ENCODE peak calls at places on chromosome 6, in seven cellular contexts. M is psoas muscle, O is cardiac muscle cell, G is endodermal cell, E is fibroblast of lung, X is IMR-90, Y is heart left ventricle. A is an unnamed sample.

GRCh38 chr6:72218125-72218524 is 331.8 kb downstream of the RIMS1 start:
- DNase-seq in M (no peak), O (peak; percentile 43), G (peak; percentile 91), E (peak; percentile 15), X (peak; percentile 38), Y (no peak), A (peak; percentile 58)

GRCh38 chr6:1726341-1726763 is 116.6 kb downstream of the FOXC1 start:
- DNase-seq in M (no peak), O (no peak), G (peak; percentile 88), E (no peak), X (no peak), Y (no peak), A (no peak)

GRCh38 chr6:8402546-8402945 is 32.8 kb downstream of the SLC35B3 start:
- DNase-seq in M (no peak), O (no peak), G (no peak), E (no peak), X (no peak), Y (no peak), A (no peak)

GRCh38 chr6:105001063-105001462 is 44.2 kb downstream of the LIN28B start:
- DNase-seq in M (no peak), O (no peak), G (no peak), E (no peak), X (no peak), Y (no peak), A (no peak)

GRCh38 chr6:73258721-73259120 is 4.3 kb downstream of the KHDC1 start:
- DNase-seq in M (no peak), O (no peak), G (peak; percentile 63), E (no peak), X (no peak), Y (no peak), A (no peak)

GRCh38 chr6:74899416-74899815 is 306.4 kb downstream of the COL12A1 start:
- DNase-seq in M (no peak), O (peak; percentile 72), G (peak; percentile 48), E (peak; percentile 58), X (peak; percentile 64), Y (no peak), A (no peak)

GRCh38 chr6:53707108-53707897 is 41.7 kb upstream of the KLHL31 start:
- DNase-seq in M (no peak), O (no peak), G (no peak), E (peak; percentile 54), X (peak; percentile 61), Y (no peak), A (no peak)

GRCh38 chr6:28906674-28907073 is 17.1 kb downstream of the TRIM27 start:
- DNase-seq in M (no peak), O (no peak), G (no peak), E (no peak), X (no peak), Y (no peak), A (no peak)

GRCh38 chr6:111242452-111242851 is 155.1 kb downstream of the SLC16A10 start:
- DNase-seq in M (no peak), O (no peak), G (no peak), E (peak; percentile 91), X (peak; percentile 82), Y (no peak), A (no peak)

GRCh38 chr6:146890172-146890571 is 291.4 kb downstream of the ADGB start:
- DNase-seq in M (no peak), O (no peak), G (no peak), E (no peak), X (no peak), Y (no peak), A (no peak)

GRCh38 chr6:43489277-43490072 is 12.1 kb downstream of the TJAP1 start:
- DNase-seq in M (no peak), O (no peak), G (no peak), E (no peak), X (no peak), Y (no peak), A (peak; percentile 93)

GRCh38 chr6:153108320-153108719 is 22.8 kb downstream of the RGS17 start:
- DNase-seq in M (no peak), O (peak; percentile 53), G (no peak), E (peak; percentile 33), X (no peak), Y (no peak), A (no peak)

GRCh38 chr6:149440735-149441662 is 40.9 kb downstream of the SUMO4 start:
- DNase-seq in M (no peak), O (no peak), G (no peak), E (peak; percentile 60), X (peak; percentile 50), Y (no peak), A (peak; percentile 44)

GRCh38 chr6:22906091-22906549 is 336.8 kb downstream of the HDGFL1 start:
- DNase-seq in M (no peak), O (peak; percentile 57), G (peak; percentile 48), E (peak; percentile 51), X (no peak), Y (no peak), A (no peak)

GRCh38 chr6:129852257-129852858 is 8.8 kb downstream of the TMEM244 start:
- DNase-seq in M (no peak), O (peak; percentile 49), G (no peak), E (peak; percentile 51), X (peak; percentile 22), Y (no peak), A (no peak)

GRCh38 chr6:161261325-161261724 is 12.5 kb downstream of the AGPAT4 start:
- DNase-seq in M (no peak), O (no peak), G (no peak), E (peak; percentile 64), X (peak; percentile 61), Y (no peak), A (no peak)

GRCh38 chr6:7247828-7248227 is 65.2 kb downstream of the SSR1 start:
- DNase-seq in M (no peak), O (no peak), G (peak; percentile 30), E (no peak), X (no peak), Y (no peak), A (no peak)

DNA sequence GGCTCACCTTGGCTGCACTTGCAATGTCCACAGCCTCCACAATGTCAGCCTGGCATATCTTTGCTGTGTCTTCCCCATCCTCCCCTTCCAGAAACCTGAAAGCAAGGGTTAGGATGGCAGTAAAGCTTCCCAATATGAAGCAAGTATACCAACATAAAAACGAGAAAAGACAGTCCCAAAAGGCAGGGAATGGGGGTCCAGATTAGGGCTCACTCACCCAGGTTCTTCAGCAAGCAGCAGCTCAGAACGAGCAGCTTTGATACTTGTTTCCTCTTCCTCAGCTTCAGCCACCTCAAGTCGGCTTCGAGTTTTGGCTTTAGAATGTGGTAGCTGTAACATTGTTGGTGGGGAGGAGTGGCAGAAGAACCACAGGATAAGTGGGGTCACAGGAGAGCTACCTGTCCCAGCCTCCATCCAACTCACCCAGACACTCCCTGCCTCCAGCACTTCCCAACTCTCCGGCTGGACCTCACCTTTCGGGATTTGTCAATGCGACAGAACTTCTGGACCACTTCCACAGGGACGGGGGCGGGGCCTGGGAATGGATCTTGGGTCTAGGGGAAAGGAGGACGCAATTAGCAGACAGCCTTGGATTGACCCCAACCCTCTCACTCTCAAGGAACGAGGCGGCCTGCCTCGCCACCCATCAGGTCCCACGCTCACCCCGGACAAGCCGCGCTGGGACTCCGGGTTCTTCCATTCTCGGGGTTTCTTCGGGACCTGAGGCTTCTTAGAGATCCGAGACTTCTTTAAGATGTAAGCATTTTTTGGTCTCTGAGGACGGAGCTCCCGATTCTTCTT is 698 bp downstream of the WDR46 start:
- DNase-seq in M (no peak), O (no peak), G (no peak), E (no peak), X (no peak), Y (no peak), A (no peak)
- H3K27ac ChIP-seq in M (peak overlapping the region; percentile 77), O (no peak overlapping the region), G (no peak overlapping the region), E (peak overlapping the region; percentile 75), X (peak overlapping the region; percentile 29), Y (no peak overlapping the region), A (peak overlapping the region; percentile 25)

GRCh38 chr6:19714415-19715165 is 122.6 kb upstream of the ID4 start:
- DNase-seq in M (no peak), O (no peak), G (peak; percentile 74), E (peak; percentile 34), X (no peak), Y (no peak), A (no peak)
- H3K4me3 ChIP-seq in M (no peak overlapping the region), O (no peak overlapping the region), G (no peak overlapping the region), E (no peak overlapping the region), X (no peak overlapping the region), Y (no peak overlapping the region), A (no peak overlapping the region)

GRCh38 chr6:160043784-160044183 is 74.9 kb downstream of the IGF2R start:
- DNase-seq in M (no peak), O (no peak), G (no peak), E (no peak), X (no peak), Y (no peak), A (no peak)
- H3K27ac ChIP-seq in M (no peak overlapping the region), O (no peak overlapping the region), G (no peak overlapping the region), E (no peak overlapping the region), X (no peak overlapping the region), Y (no peak overlapping the region), A (no peak overlapping the region)

DNA sequence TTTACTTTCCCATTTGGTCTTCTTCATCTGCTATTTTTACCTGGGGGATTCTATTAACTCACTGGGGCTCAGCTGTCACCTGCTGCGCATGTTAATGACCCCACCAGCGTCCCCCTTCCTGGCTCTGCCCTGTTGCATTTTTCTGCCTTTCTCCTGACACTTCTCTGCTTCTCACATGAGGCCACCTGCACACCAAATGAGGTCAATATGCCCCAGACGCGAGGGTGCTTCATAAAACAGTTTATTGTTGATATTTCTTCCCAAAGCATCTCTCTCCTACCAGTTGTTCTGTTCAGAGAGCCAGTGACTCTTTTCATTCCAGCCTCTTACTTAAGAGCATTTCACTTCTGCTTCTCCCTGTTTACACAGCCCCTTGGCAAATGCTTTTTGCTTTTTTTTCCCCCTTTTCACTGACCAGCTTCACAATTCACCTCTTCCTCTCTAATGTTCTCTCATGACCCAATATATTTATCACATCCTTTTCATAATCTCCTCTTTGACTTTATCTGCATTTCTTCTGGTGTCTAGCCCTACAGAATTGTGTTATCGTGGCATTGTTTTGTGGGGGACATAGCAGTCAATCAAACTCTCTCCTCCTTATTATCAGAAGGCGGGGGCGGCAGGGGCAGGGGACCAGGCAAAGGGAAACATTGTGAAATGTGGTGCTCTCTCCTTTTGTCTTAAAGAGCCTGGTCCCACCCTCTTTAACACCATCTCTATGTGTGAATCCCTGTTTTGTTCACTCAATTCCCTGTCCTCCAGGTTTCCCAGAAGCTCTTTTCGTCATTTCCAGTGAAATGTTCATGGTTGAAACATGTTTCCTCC is 545.8 kb upstream of the CITED2 start:
- DNase-seq in M (no peak), O (peak; percentile 39), G (peak; percentile 57), E (no peak), X (no peak), Y (no peak), A (no peak)
- H3K4me3 ChIP-seq in M (no peak overlapping the region), O (no peak overlapping the region), G (no peak overlapping the region), E (no peak overlapping the region), X (no peak overlapping the region), Y (no peak overlapping the region), A (no peak overlapping the region)

GRCh38 chr6:16398587-16398986 is 160.2 kb downstream of the GMPR start:
- DNase-seq in M (no peak), O (peak; percentile 77), G (no peak), E (peak; percentile 81), X (peak; percentile 78), Y (no peak), A (no peak)
- H3K27ac ChIP-seq in M (no peak overlapping the region), O (no peak overlapping the region), G (no peak overlapping the region), E (peak overlapping the region; percentile 88), X (peak overlapping the region; percentile 96), Y (no peak overlapping the region), A (no peak overlapping the region)

GRCh38 chr6:31548423-31548873 is 1.0 kb downstream of the NFKBIL1 start:
- DNase-seq in M (no peak), O (no peak), G (peak; percentile 41), E (no peak), X (no peak), Y (no peak), A (no peak)
- H3K4me3 ChIP-seq in M (peak overlapping the region; percentile 71), O (peak overlapping the region; percentile 56), G (peak overlapping the region; percentile 77), E (no peak overlapping the region), X (peak overlapping the region; percentile 4), Y (peak overlapping the region; percentile 55), A (no peak overlapping the region)